ENCODE peak calls at places on chromosomes 16 and 17, in four cellular contexts. One of them, this sample, is unnamed.

GRCh38 chr16:11109551-11109950 is 146.5 kb downstream of the SOCS1 start:
- DNase-seq in HepG2: no peak
- DNase-seq in K562: no peak
- DNase-seq in GM12878: no peak
- DNase-seq in this sample: no peak

GRCh38 chr16:70777973-70778406 is 23.0 kb downstream of the VAC14 start:
- DNase-seq in GM12878: no peak
- DNase-seq in K562: no peak
- DNase-seq in HepG2: no peak
- DNase-seq in this sample: no peak

GRCh38 chr17:42632949-42633444 is 23.5 kb downstream of the TUBG1 start:
- DNase-seq in HepG2: no peak
- DNase-seq in K562: peak
- DNase-seq in GM12878: no peak
- DNase-seq in this sample: no peak

GRCh38 chr16:24054649-24055560 is 201.2 kb upstream of the CACNG3 start:
- DNase-seq in GM12878: no peak
- DNase-seq in HepG2: no peak
- DNase-seq in K562: no peak
- DNase-seq in this sample: no peak

GRCh38 chr16:78563905-78564304 is 464.5 kb downstream of the WWOX start:
- DNase-seq in HepG2: no peak
- DNase-seq in GM12878: no peak
- DNase-seq in K562: no peak
- DNase-seq in this sample: no peak

GRCh38 chr16:84503751-84504395 is 586 bp downstream of the MEAK7 start:
- DNase-seq in HepG2: no peak
- DNase-seq in GM12878: no peak
- DNase-seq in K562: peak
- DNase-seq in this sample: no peak

GRCh38 chr16:11398851-11399250 is 53.6 kb downstream of the RMI2 start:
- DNase-seq in HepG2: no peak
- DNase-seq in GM12878: no peak
- DNase-seq in K562: no peak
- DNase-seq in this sample: no peak

GRCh38 chr16:68901910-68902309 is 58.6 kb downstream of the TANGO6 start:
- DNase-seq in K562: no peak
- DNase-seq in HepG2: no peak
- DNase-seq in GM12878: no peak
- DNase-seq in this sample: no peak

GRCh38 chr16:48194828-48195566 is 39.2 kb upstream of the ABCC12 start:
- DNase-seq in GM12878: no peak
- DNase-seq in HepG2: peak
- DNase-seq in K562: no peak
- DNase-seq in this sample: no peak

GRCh38 chr16:75147968-75148310 is 385 bp upstream of the ZFP1 start:
- DNase-seq in HepG2: no peak
- DNase-seq in GM12878: no peak
- DNase-seq in K562: no peak
- DNase-seq in this sample: no peak

GRCh38 chr16:75148311-75149195 is at the start of gene ZFP1:
- DNase-seq in HepG2: peak
- DNase-seq in GM12878: peak
- DNase-seq in K562: peak
- DNase-seq in this sample: peak

GRCh38 chr16:75152635-75153034 is 4.3 kb downstream of the ZFP1 start:
- DNase-seq in K562: no peak
- DNase-seq in HepG2: no peak
- DNase-seq in GM12878: peak
- DNase-seq in this sample: no peak

GRCh38 chr16:75151798-75152197 is 3.5 kb downstream of the ZFP1 start:
- DNase-seq in K562: no peak
- DNase-seq in GM12878: no peak
- DNase-seq in HepG2: no peak
- DNase-seq in this sample: no peak
- TF ChIP-seq TARDBP in K562: no peak
- TF ChIP-seq TARDBP in GM12878: no peak
- TF ChIP-seq TARDBP in HepG2: no peak
- TF ChIP-seq TARDBP in this sample: no peak

DNA sequence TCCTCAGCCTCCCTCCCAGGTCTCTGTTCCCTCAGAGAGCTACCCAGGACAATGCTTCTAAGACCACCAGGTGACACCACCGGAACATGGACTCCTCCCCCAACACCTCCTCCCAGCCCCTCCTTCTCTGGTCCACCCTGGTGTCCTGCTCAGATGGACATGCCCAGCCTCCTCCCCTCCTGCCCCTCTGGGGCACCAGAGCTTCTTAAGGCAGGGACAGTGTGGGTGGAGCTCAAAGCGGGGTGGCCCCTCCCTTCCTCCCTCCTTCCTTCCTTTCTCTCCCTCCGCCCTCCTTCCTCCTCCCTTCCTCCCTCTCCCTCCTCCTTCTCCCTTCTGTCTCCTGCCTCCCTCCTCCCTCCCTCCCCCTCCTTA is 22.7 kb downstream of the TRPV3 start:
- DNase-seq in HepG2: no peak
- DNase-seq in GM12878: no peak
- DNase-seq in K562: no peak
- DNase-seq in this sample: no peak
- TF ChIP-seq SP1 in HepG2: no peak
- TF ChIP-seq SP1 in GM12878: no peak
- TF ChIP-seq SP1 in K562: no peak
- TF ChIP-seq SP1 in this sample: no peak

GRCh38 chr16:57478396-57479024 is 7.8 kb downstream of the DOK4 start:
- DNase-seq in HepG2: no peak
- DNase-seq in K562: no peak
- DNase-seq in GM12878: no peak
- DNase-seq in this sample: no peak

GRCh38 chr16:57477531-57478202 is 8.6 kb downstream of the DOK4 start:
- DNase-seq in HepG2: no peak
- DNase-seq in GM12878: no peak
- DNase-seq in K562: no peak
- DNase-seq in this sample: no peak

GRCh38 chr16:57480127-57480753 is 6.1 kb downstream of the DOK4 start:
- DNase-seq in HepG2: peak
- DNase-seq in K562: peak
- DNase-seq in GM12878: no peak
- DNase-seq in this sample: no peak

GRCh38 chr16:57479422-57480126 is 6.7 kb downstream of the DOK4 start:
- DNase-seq in GM12878: no peak
- DNase-seq in HepG2: peak
- DNase-seq in K562: peak
- DNase-seq in this sample: peak

GRCh38 chr16:57479043-57479421 is 7.3 kb downstream of the DOK4 start:
- DNase-seq in HepG2: no peak
- DNase-seq in K562: no peak
- DNase-seq in GM12878: no peak
- DNase-seq in this sample: no peak
- TF ChIP-seq TARDBP in HepG2: no peak
- TF ChIP-seq TARDBP in K562: no peak
- TF ChIP-seq TARDBP in GM12878: no peak
- TF ChIP-seq TARDBP in this sample: no peak

DNA sequence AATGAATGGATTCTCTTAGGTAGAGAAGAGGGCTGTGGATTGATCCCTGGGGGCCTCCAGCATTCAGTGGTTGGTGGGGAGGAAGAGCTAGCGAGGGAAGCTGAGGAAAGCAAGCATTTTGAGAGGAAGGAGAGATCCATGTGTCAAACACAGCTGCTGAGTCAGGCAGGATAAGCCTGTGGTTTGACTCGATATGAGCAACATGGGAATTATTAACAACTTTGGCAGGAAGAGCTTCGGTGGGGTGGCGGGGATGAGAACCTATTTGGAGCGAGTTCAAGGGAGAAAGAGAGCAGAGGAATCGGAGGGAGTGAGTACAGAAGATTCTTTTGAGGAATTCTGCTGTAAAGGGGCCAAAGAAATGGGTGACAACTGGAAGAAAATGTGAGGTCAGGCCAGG is 59.5 kb upstream of the CDC42EP4 start:
- DNase-seq in K562: no peak
- DNase-seq in GM12878: no peak
- DNase-seq in HepG2: no peak
- DNase-seq in this sample: no peak
- TF ChIP-seq SP1 in K562: no peak
- TF ChIP-seq SP1 in GM12878: no peak
- TF ChIP-seq SP1 in HepG2: no peak
- TF ChIP-seq SP1 in this sample: no peak

This sample was measured in HEK293T.